ENCODE peak calls at places on chromosomes 16 and 17, in five cellular contexts. U is GM12878, S is transverse colon, B is lower leg skin, M is astrocyte of the cerebellum. X is an unnamed sample.

GRCh38 chr16:17434006-17434405 is 36.8 kb downstream of the XYLT1 start:
- DNase-seq in U (no peak), S (no peak), B (peak; percentile 29), M (no peak), X (no peak)

GRCh38 chr17:78922876-78923498 is 2.2 kb downstream of the TIMP2 start:
- DNase-seq in U (no peak), S (no peak), B (no peak), M (no peak), X (no peak)

GRCh38 chr17:31778538-31778937 is 80.5 kb downstream of the COPRS start:
- DNase-seq in U (no peak), S (no peak), B (no peak), M (no peak), X (no peak)

GRCh38 chr17:68457168-68457538 is at the start of gene WIPI1:
- DNase-seq in U (no peak), S (peak; percentile 58), B (no peak), M (no peak), X (no peak)

GRCh38 chr16:12096162-12096781 is 119.7 kb downstream of the SNX29 start:
- DNase-seq in U (no peak), S (no peak), B (no peak), M (no peak), X (no peak)

GRCh38 chr16:648071-648785 is 937 bp upstream of the WDR90 start:
- DNase-seq in U (no peak), S (peak; percentile 90), B (no peak), M (no peak), X (peak; percentile 64)

GRCh38 chr17:68326681-68327080 is 35.4 kb downstream of the ARSG start:
- DNase-seq in U (no peak), S (no peak), B (no peak), M (no peak), X (no peak)

GRCh38 chr16:26672206-26672605 is 394.5 kb upstream of the C16orf82 start:
- DNase-seq in U (no peak), S (no peak), B (no peak), M (no peak), X (no peak)

GRCh38 chr16:50207652-50208051 is 54.5 kb downstream of the TENT4B start:
- DNase-seq in U (no peak), S (no peak), B (no peak), M (peak; percentile 48), X (no peak)

GRCh38 chr16:81838794-81839193 is 59.7 kb downstream of the PLCG2 start:
- DNase-seq in U (peak; percentile 57), S (no peak), B (no peak), M (no peak), X (no peak)

GRCh38 chr16:59327894-59328293 is 593.8 kb upstream of the GOT2 start:
- DNase-seq in U (no peak), S (no peak), B (no peak), M (no peak), X (no peak)
- TF ChIP-seq CTCF in U (no peak), S (no peak), B (no peak), M (no peak), X (no peak)

DNA sequence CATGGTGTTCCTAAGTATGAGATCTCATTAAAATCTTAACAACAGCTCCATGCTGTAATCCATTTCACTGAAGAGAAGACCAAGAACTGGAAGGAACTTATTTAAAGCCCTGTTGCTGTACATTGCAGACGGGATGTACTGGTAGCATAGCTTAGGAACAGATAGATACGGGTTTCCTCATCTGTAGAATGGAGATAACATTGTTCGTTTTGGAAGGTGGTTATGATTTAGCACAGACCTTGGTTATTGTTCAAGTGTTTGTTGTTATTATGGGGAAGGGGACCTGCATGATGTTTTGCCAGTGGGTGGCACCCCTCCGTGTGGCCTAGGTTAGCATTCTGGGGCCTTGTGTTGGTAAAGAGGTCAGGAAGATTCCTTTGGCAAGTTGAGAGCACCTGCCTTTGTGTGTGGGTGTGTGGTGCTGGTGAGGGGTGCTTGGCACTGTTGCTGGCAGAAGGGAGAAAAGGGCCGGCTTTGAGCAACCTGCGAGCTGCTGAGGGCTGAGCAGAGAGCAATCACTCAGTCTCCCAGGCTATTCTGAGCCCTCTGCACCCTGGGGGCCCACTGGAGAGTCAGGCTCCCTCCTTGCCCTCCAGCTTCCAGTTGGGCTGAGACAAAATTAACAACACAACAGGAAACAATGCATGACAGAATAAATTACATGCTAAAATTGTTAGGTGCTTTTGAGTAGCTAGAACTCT is 2.3 kb downstream of the TAOK2 start:
- DNase-seq in U (no peak), S (no peak), B (no peak), M (no peak), X (no peak)
- H3K4me3 ChIP-seq in U (peak overlapping the region; percentile 99), S (peak overlapping the region; percentile 81), B (no peak overlapping the region), M (peak overlapping the region; percentile 81), X (peak overlapping the region; percentile 99)

DNA sequence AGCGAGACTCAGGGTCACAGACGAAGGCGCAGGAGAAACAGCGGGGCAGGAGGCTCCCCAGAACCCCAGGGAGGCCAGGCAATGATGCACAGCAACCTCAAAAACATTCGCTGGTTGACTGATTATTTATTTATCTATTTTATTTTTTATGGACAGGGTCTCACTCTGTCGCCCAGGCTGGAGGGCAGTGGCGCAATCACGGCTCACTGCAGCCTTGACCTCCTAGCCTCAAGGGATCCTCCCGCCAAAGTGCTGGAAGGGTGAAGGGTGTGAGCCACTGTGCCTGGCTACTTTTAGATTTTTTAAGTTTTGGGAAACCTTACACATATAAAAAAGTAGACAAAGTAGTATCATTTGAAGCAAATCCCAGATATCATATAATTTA is 83.5 kb downstream of the ZNF778 start:
- DNase-seq in U (no peak), S (no peak), B (no peak), M (no peak), X (no peak)
- TF ChIP-seq CTCF in U (no peak), S (no peak), B (no peak), M (no peak), X (no peak)

GRCh38 chr17:29136998-29137730 is 43.0 kb downstream of the MYO18A start:
- DNase-seq in U (no peak), S (no peak), B (no peak), M (no peak), X (no peak)

GRCh38 chr17:29135464-29135863 is 44.7 kb downstream of the MYO18A start:
- DNase-seq in U (no peak), S (no peak), B (no peak), M (no peak), X (no peak)

GRCh38 chr17:29129731-29130130 is 50.5 kb downstream of the MYO18A start:
- DNase-seq in U (no peak), S (no peak), B (no peak), M (no peak), X (peak; percentile 93)

GRCh38 chr17:29131814-29132682 is 48.1 kb downstream of the MYO18A start:
- DNase-seq in U (no peak), S (no peak), B (no peak), M (peak; percentile 49), X (no peak)

DNA sequence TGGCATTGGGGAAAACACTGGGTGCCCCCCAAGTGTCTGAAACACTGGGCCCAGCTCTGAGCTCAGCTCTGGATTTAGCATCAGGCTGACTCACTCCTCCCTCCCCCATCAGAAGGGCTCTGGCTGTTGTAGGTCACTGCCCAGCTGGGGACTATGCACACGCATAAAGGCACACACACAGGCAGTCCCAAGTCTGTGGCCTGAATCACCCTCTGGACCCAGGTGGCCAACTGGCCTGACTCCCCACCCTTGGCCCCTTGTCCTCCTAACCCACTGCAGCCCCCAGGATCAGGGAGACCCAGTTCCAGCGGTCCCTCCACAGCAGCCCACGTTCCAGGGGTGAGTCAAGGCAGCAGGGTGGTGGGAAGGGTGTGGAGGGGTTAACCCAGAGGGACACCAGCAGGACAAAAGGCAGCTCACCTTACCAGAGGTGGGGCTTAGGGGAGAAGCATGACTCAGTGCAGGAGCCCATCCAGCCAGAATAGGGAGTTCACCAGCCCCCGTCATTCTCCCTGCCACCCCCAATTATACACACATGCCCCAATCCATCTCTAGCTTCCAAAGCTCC is 47.0 kb downstream of the MYO18A start:
- DNase-seq in U (no peak), S (no peak), B (no peak), M (no peak), X (peak; percentile 87)
- H3K4me3 ChIP-seq in U (no peak overlapping the region), S (no peak overlapping the region), B (no peak overlapping the region), M (no peak overlapping the region), X (peak overlapping the region; percentile 33)

X was measured in gastrocnemius medialis.